ENCODE peak calls at places on chromosome 19, in four cellular contexts. One of them, this sample, is unnamed.

GRCh38 chr19:45496349-45496953 is 396 bp downstream of the RTN2 start:
- DNase-seq in ELR: no peak
- DNase-seq in stimulated activated naive CD4-positive, alpha-beta T cell treated with Interleukin-2 at 50 U/mL for 16 hours: peak
- DNase-seq in lower lobe of right lung: no peak
- DNase-seq in this sample: peak

GRCh38 chr19:5045956-5046338 is 77.0 kb downstream of the KDM4B start:
- DNase-seq in stimulated activated naive CD4-positive, alpha-beta T cell treated with Interleukin-2 at 50 U/mL for 16 hours: no peak
- DNase-seq in lower lobe of right lung: no peak
- DNase-seq in ELR: no peak
- DNase-seq in this sample: no peak

GRCh38 chr19:23823952-23824389 is 65.3 kb upstream of the ZNF681 start:
- DNase-seq in ELR: peak
- DNase-seq in stimulated activated naive CD4-positive, alpha-beta T cell treated with Interleukin-2 at 50 U/mL for 16 hours: no peak
- DNase-seq in lower lobe of right lung: no peak
- DNase-seq in this sample: no peak

GRCh38 chr19:19946226-19946625 is 45.5 kb downstream of the ZNF93 start:
- DNase-seq in ELR: no peak
- DNase-seq in stimulated activated naive CD4-positive, alpha-beta T cell treated with Interleukin-2 at 50 U/mL for 16 hours: no peak
- DNase-seq in lower lobe of right lung: no peak
- DNase-seq in this sample: no peak

GRCh38 chr19:31461814-31462539 is 112.7 kb upstream of the TSHZ3 start:
- DNase-seq in lower lobe of right lung: no peak
- DNase-seq in stimulated activated naive CD4-positive, alpha-beta T cell treated with Interleukin-2 at 50 U/mL for 16 hours: no peak
- DNase-seq in ELR: peak
- DNase-seq in this sample: no peak

GRCh38 chr19:768424-768823 is 17.5 kb downstream of the MISP start:
- DNase-seq in lower lobe of right lung: no peak
- DNase-seq in ELR: peak
- DNase-seq in stimulated activated naive CD4-positive, alpha-beta T cell treated with Interleukin-2 at 50 U/mL for 16 hours: no peak
- DNase-seq in this sample: no peak

GRCh38 chr19:55114566-55115145 is 2.8 kb downstream of the PPP1R12C start:
- DNase-seq in lower lobe of right lung: no peak
- DNase-seq in stimulated activated naive CD4-positive, alpha-beta T cell treated with Interleukin-2 at 50 U/mL for 16 hours: no peak
- DNase-seq in ELR: no peak
- DNase-seq in this sample: no peak

GRCh38 chr19:42693760-42694350 is 46.4 kb downstream of the PSG3 start:
- DNase-seq in ELR: peak
- DNase-seq in lower lobe of right lung: no peak
- DNase-seq in stimulated activated naive CD4-positive, alpha-beta T cell treated with Interleukin-2 at 50 U/mL for 16 hours: no peak
- DNase-seq in this sample: no peak

GRCh38 chr19:10835089-10835753 is 791 bp downstream of the TMED1 start:
- DNase-seq in stimulated activated naive CD4-positive, alpha-beta T cell treated with Interleukin-2 at 50 U/mL for 16 hours: no peak
- DNase-seq in ELR: peak
- DNase-seq in lower lobe of right lung: no peak
- DNase-seq in this sample: peak

GRCh38 chr19:11174336-11174735 is 18.8 kb upstream of the SPC24 start:
- DNase-seq in stimulated activated naive CD4-positive, alpha-beta T cell treated with Interleukin-2 at 50 U/mL for 16 hours: no peak
- DNase-seq in lower lobe of right lung: no peak
- DNase-seq in ELR: no peak
- DNase-seq in this sample: no peak

GRCh38 chr19:10227215-10227971 is 3.7 kb downstream of the S1PR2 start:
- DNase-seq in ELR: no peak
- DNase-seq in lower lobe of right lung: no peak
- DNase-seq in stimulated activated naive CD4-positive, alpha-beta T cell treated with Interleukin-2 at 50 U/mL for 16 hours: no peak
- DNase-seq in this sample: no peak

GRCh38 chr19:29798783-29799182 is 13.0 kb upstream of the CCNE1 start:
- DNase-seq in stimulated activated naive CD4-positive, alpha-beta T cell treated with Interleukin-2 at 50 U/mL for 16 hours: no peak
- DNase-seq in lower lobe of right lung: no peak
- DNase-seq in ELR: peak
- DNase-seq in this sample: no peak

GRCh38 chr19:50381881-50382729 is 2.0 kb upstream of the POLD1 start:
- DNase-seq in lower lobe of right lung: no peak
- DNase-seq in ELR: no peak
- DNase-seq in stimulated activated naive CD4-positive, alpha-beta T cell treated with Interleukin-2 at 50 U/mL for 16 hours: no peak
- DNase-seq in this sample: no peak

GRCh38 chr19:35120492-35120891 is 4.9 kb downstream of the FXYD3 start:
- DNase-seq in stimulated activated naive CD4-positive, alpha-beta T cell treated with Interleukin-2 at 50 U/mL for 16 hours: no peak
- DNase-seq in ELR: peak
- DNase-seq in lower lobe of right lung: no peak
- DNase-seq in this sample: no peak

GRCh38 chr19:42528354-42529247 is at the start of gene CEACAM1:
- DNase-seq in stimulated activated naive CD4-positive, alpha-beta T cell treated with Interleukin-2 at 50 U/mL for 16 hours: peak
- DNase-seq in ELR: peak
- DNase-seq in lower lobe of right lung: peak
- DNase-seq in this sample: peak

GRCh38 chr19:4208385-4209094 is 20.8 kb upstream of the EBI3 start:
- DNase-seq in lower lobe of right lung: no peak
- DNase-seq in stimulated activated naive CD4-positive, alpha-beta T cell treated with Interleukin-2 at 50 U/mL for 16 hours: no peak
- DNase-seq in ELR: peak
- DNase-seq in this sample: no peak

GRCh38 chr19:35328851-35329285 is at the start of gene CD22:
- DNase-seq in stimulated activated naive CD4-positive, alpha-beta T cell treated with Interleukin-2 at 50 U/mL for 16 hours: no peak
- DNase-seq in ELR: no peak
- DNase-seq in lower lobe of right lung: no peak
- DNase-seq in this sample: peak

GRCh38 chr19:5718032-5718578 is 1.8 kb downstream of the LONP1 start:
- DNase-seq in ELR: peak
- DNase-seq in stimulated activated naive CD4-positive, alpha-beta T cell treated with Interleukin-2 at 50 U/mL for 16 hours: peak
- DNase-seq in lower lobe of right lung: no peak
- DNase-seq in this sample: no peak

GRCh38 chr19:1698636-1699035 is 46.2 kb upstream of the TCF3 start:
- DNase-seq in stimulated activated naive CD4-positive, alpha-beta T cell treated with Interleukin-2 at 50 U/mL for 16 hours: no peak
- DNase-seq in ELR: no peak
- DNase-seq in lower lobe of right lung: no peak
- DNase-seq in this sample: no peak

GRCh38 chr19:20863176-20863575 is 59.9 kb upstream of the ZNF85 start:
- DNase-seq in stimulated activated naive CD4-positive, alpha-beta T cell treated with Interleukin-2 at 50 U/mL for 16 hours: no peak
- DNase-seq in lower lobe of right lung: no peak
- DNase-seq in ELR: no peak
- DNase-seq in this sample: no peak

GRCh38 chr19:19547674-19548345 is 9.7 kb downstream of the CILP2 start:
- DNase-seq in stimulated activated naive CD4-positive, alpha-beta T cell treated with Interleukin-2 at 50 U/mL for 16 hours: no peak
- DNase-seq in lower lobe of right lung: no peak
- DNase-seq in ELR: no peak
- DNase-seq in this sample: no peak

This sample was measured in spleen.